ENCODE peak calls at places on chromosome 3, in five cellular contexts. U is psoas muscle, T is PC-9, H is K562, G is IMR-90. N is an unnamed sample.

GRCh38 chr3:5304789-5305680 is 117.5 kb downstream of the EDEM1 start:
- DNase-seq in T (peak; percentile 51), U (peak; percentile 18), G (peak; percentile 44), H (peak; percentile 63), N (peak; percentile 32)

GRCh38 chr3:197270558-197271317 is 27.7 kb downstream of the DLG1 start:
- DNase-seq in U (no peak), H (no peak), T (no peak), G (peak; percentile 29), N (no peak)

GRCh38 chr3:149179225-149179624 is 42.4 kb downstream of the CP start:
- DNase-seq in T (peak; percentile 44), U (no peak), G (peak; percentile 78), H (no peak), N (no peak)

GRCh38 chr3:149479621-149480325 is 5.3 kb downstream of the TM4SF4 start:
- DNase-seq in T (no peak), U (no peak), H (no peak), G (peak; percentile 31), N (no peak)

GRCh38 chr3:105431171-105431570 is 64.5 kb downstream of the ALCAM start:
- DNase-seq in G (peak; percentile 13), H (no peak), T (no peak), U (no peak), N (no peak)

GRCh38 chr3:71498053-71498452 is 85.5 kb downstream of the FOXP1 start:
- DNase-seq in H (no peak), G (no peak), U (no peak), T (no peak), N (no peak)

GRCh38 chr3:77915341-77915740 is 875.4 kb downstream of the ROBO2 start:
- DNase-seq in U (no peak), T (no peak), H (no peak), G (no peak), N (no peak)

GRCh38 chr3:21672303-21672702 is 78.7 kb downstream of the ZNF385D start:
- DNase-seq in U (no peak), G (peak; percentile 90), H (no peak), T (peak; percentile 60), N (no peak)

GRCh38 chr3:100941046-100941445 is 52.2 kb downstream of the ABI3BP start:
- DNase-seq in G (no peak), U (peak; percentile 14), H (no peak), T (no peak), N (no peak)

GRCh38 chr3:193938613-193939012 is 197.3 kb upstream of the HES1 start:
- DNase-seq in H (peak; percentile 24), G (no peak), T (no peak), U (no peak), N (no peak)

GRCh38 chr3:41330465-41330864 is 131.2 kb downstream of the CTNNB1 start:
- DNase-seq in G (peak; percentile 47), U (no peak), T (no peak), H (no peak), N (no peak)

GRCh38 chr3:17195856-17196604 is 311.3 kb downstream of the PLCL2 start:
- DNase-seq in G (peak; percentile 24), U (no peak), T (no peak), H (no peak), N (no peak)

GRCh38 chr3:45462522-45463262 is 74.3 kb downstream of the LARS2 start:
- DNase-seq in U (no peak), H (no peak), G (peak; percentile 21), T (no peak), N (no peak)

GRCh38 chr3:169299897-169300296 is 363.6 kb downstream of the MECOM start:
- DNase-seq in U (no peak), H (no peak), T (peak; percentile 56), G (no peak), N (no peak)

GRCh38 chr3:31981206-31982181 is at the start of the genes OSBPL10 and ZNF860:
- DNase-seq in T (peak; percentile 67), G (peak; percentile 92), H (peak; percentile 16), U (peak; percentile 86), N (peak; percentile 16)

GRCh38 chr3:128613083-128613829 is 37.4 kb downstream of the RPN1 start:
- DNase-seq in G (no peak), T (no peak), H (no peak), U (no peak), N (no peak)

GRCh38 chr3:30751610-30752299 is 142.7 kb downstream of the GADL1 start:
- DNase-seq in T (no peak), G (peak; percentile 62), H (no peak), U (no peak), N (peak; percentile 33)

GRCh38 chr3:23966308-23966707 is 21.2 kb downstream of the NR1D2 start:
- DNase-seq in G (peak; percentile 47), U (no peak), T (no peak), H (no peak), N (no peak)

GRCh38 chr3:195213639-195214315 is 57.2 kb downstream of the XXYLT1 start:
- DNase-seq in H (no peak), G (no peak), U (no peak), T (no peak), N (no peak)

GRCh38 chr3:73786346-73786807 is 161.6 kb upstream of the PDZRN3 start:
- DNase-seq in T (no peak), H (no peak), U (peak; percentile 55), G (peak; percentile 97), N (no peak)

GRCh38 chr3:178421069-178421468 is 115.2 kb upstream of the KCNMB2 start:
- DNase-seq in U (no peak), H (no peak), T (no peak), G (no peak), N (no peak)

GRCh38 chr3:52842424-52842823 is 7.6 kb upstream of the MUSTN1 start:
- DNase-seq in U (no peak), H (no peak), T (no peak), G (no peak), N (no peak)

GRCh38 chr3:66572090-66572632 is 71.3 kb upstream of the LRIG1 start:
- DNase-seq in U (no peak), G (no peak), T (no peak), H (no peak), N (no peak)

GRCh38 chr3:66572938-66573710 is 72.3 kb upstream of the LRIG1 start:
- DNase-seq in U (no peak), G (no peak), H (peak; percentile 8), T (no peak), N (peak; percentile 52)

GRCh38 chr3:66577804-66578203 is 77.0 kb upstream of the LRIG1 start:
- DNase-seq in G (no peak), T (no peak), U (no peak), H (no peak), N (no peak)

GRCh38 chr3:66574091-66574490 is 73.3 kb upstream of the LRIG1 start:
- DNase-seq in G (no peak), T (no peak), U (no peak), H (no peak), N (no peak)
- H3K27me3 ChIP-seq in G (no peaks in the 10 kb centered on the region), T (no peaks in the 10 kb centered on the region), U (no peaks in the 10 kb centered on the region), H (no peaks in the 10 kb centered on the region), N (no peaks in the 10 kb centered on the region)

DNA sequence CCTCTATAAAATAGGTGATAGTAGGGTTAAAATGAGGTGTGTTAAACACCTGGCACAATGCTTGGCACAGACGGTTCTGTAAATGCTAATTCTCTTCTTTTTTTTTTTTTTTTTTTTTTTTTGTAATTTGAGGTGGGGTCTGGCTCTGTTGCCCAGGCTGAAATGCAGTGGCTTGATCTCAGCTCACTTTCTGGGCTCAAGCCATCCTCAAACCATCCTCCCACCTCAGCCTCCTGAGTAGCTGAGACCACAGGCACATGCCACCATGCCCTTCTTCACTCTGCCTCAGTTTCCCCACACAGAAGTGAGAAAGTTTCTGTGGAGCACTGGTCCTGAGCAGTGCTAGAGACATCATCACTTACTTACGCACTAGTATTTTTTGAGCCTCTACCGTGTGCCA is 57.4 kb downstream of the SLC6A6 start:
- DNase-seq in U (no peak), G (no peak), T (no peak), H (no peak), N (no peak)
- H3K36me3 ChIP-seq in U (no peaks in the 10 kb centered on the region), G (peaks cover 44% of the 10 kb centered on the region), T (peaks cover 40% of the 10 kb centered on the region), H (peaks cover 100% of the 10 kb centered on the region), N (peaks cover 13% of the 10 kb centered on the region)

DNA sequence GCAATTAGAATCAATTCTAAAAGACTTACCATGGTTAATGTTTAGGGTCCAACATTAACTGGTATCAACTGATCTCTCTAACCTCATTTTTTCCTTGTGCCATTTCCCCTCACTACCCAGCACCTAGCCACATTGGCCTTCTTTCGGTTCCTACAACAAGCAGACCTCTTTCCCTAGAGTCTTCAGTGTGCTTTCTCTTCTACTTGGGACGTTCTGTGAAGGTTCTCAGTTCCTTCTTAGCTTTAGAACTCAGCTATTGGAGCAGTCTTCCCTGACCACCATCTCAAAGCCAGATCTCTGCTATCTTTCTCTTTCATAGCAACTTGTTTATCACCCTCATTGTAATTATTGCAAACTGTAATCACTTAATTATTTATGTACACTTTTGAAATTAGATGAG is 31.5 kb upstream of the MINDY4B start:
- DNase-seq in H (no peak), T (no peak), U (no peak), G (no peak), N (no peak)
- H3K27me3 ChIP-seq in H (no peaks in the 10 kb centered on the region), T (no peaks in the 10 kb centered on the region), U (no peaks in the 10 kb centered on the region), G (peaks cover 8% of the 10 kb centered on the region), N (peaks cover 12% of the 10 kb centered on the region)

GRCh38 chr3:47854267-47854666 is 51.3 kb downstream of the DHX30 start:
- DNase-seq in G (no peak), T (no peak), U (no peak), H (no peak), N (no peak)

GRCh38 chr3:47850803-47851417 is 48.0 kb downstream of the DHX30 start:
- DNase-seq in H (no peak), U (no peak), T (no peak), G (no peak), N (no peak)

GRCh38 chr3:47851888-47852603 is 49.1 kb downstream of the DHX30 start:
- DNase-seq in T (no peak), H (no peak), G (no peak), U (no peak), N (no peak)

GRCh38 chr3:47854720-47855455 is 52.0 kb downstream of the DHX30 start:
- DNase-seq in U (no peak), H (no peak), T (no peak), G (no peak), N (no peak)

GRCh38 chr3:47852604-47853397 is 49.9 kb downstream of the DHX30 start:
- DNase-seq in H (peak; percentile 51), T (no peak), G (no peak), U (no peak), N (no peak)
- H3K36me3 ChIP-seq in H (peaks cover 89% of the 10 kb centered on the region), T (no peaks in the 10 kb centered on the region), G (peaks cover 90% of the 10 kb centered on the region), U (peaks cover 3% of the 10 kb centered on the region), N (peaks cover 24% of the 10 kb centered on the region)

GRCh38 chr3:10709110-10709781 is 106.8 kb upstream of the SLC6A11 start:
- DNase-seq in G (no peak), U (no peak), H (no peak), T (no peak), N (no peak)
- H3K27me3 ChIP-seq in G (peaks cover 33% of the 10 kb centered on the region), U (peaks cover 18% of the 10 kb centered on the region), H (peaks cover 25% of the 10 kb centered on the region), T (peaks cover 61% of the 10 kb centered on the region), N (peaks cover 13% of the 10 kb centered on the region)

DNA sequence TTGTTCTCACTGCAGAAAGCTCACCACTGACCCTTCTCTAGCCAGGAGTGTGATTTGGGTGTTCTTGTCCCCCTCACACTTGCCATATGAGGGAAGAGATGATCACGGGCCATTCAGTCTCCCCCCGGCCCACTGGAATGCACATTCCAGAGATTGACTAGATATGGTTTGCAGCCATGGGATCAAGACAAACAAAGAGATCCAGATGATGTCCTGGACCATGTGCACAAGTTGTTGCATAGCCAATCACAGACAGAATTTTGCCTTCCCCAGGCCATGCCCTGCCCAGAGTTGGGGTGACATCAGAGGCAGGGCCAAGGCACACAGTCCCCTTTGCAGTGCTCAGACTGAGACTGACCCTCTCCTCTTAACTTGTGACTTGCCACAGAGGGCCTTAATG is 14.8 kb downstream of the MUC13 start:
- DNase-seq in G (no peak), U (no peak), H (no peak), T (no peak), N (no peak)
- H3K36me3 ChIP-seq in G (no peaks in the 10 kb centered on the region), U (no peaks in the 10 kb centered on the region), H (no peaks in the 10 kb centered on the region), T (no peaks in the 10 kb centered on the region), N (no peaks in the 10 kb centered on the region)

N was measured in BE2C.